ENCODE peak calls at places on chromosomes 4 and X, in ten cellular contexts. One of them, this sample, is unnamed.

GRCh38 chr4:4995103-4995761 is 24.0 kb downstream of the CYTL1 start:
- DNase-seq in activated CD4-positive, alpha-beta T cell treated with anti-CD3 and anti-CD28 coated beads, Interleukin-2, amount 10 ng/mL, durations not matched to agents 24 days and 14 days: peak; percentile 78
- DNase-seq in lung microvascular endothelial cell: peak; percentile 83
- DNase-seq in globus pallidus: peak; percentile 50
- DNase-seq in T47D: peak; percentile 79
- DNase-seq in A172: peak; percentile 50
- DNase-seq in activated CD4-positive, CD25-positive, alpha-beta regulatory T cell: peak; percentile 20
- DNase-seq in stimulated activated CD8-positive, alpha-beta memory T cell treated with anti-CD3 and anti-CD28 coated beads, Interleukin-7, amount 100 ng/mL, for 1 hour: peak; percentile 9
- DNase-seq in HFFc6: peak; percentile 40
- DNase-seq in activated CD8-positive, alpha-beta memory T cell treated with anti-CD3 and anti-CD28 coated beads for 48 hours: no peak
- DNase-seq in this sample: peak; percentile 28

GRCh38 chr4:113998026-113998425 is 18.6 kb upstream of the ARSJ start:
- DNase-seq in A172: no peak
- DNase-seq in HFFc6: no peak
- DNase-seq in globus pallidus: no peak
- DNase-seq in activated CD8-positive, alpha-beta memory T cell treated with anti-CD3 and anti-CD28 coated beads for 48 hours: no peak
- DNase-seq in T47D: no peak
- DNase-seq in activated CD4-positive, CD25-positive, alpha-beta regulatory T cell: no peak
- DNase-seq in lung microvascular endothelial cell: no peak
- DNase-seq in stimulated activated CD8-positive, alpha-beta memory T cell treated with anti-CD3 and anti-CD28 coated beads, Interleukin-7, amount 100 ng/mL, for 1 hour: no peak
- DNase-seq in activated CD4-positive, alpha-beta T cell treated with anti-CD3 and anti-CD28 coated beads, Interleukin-2, amount 10 ng/mL, durations not matched to agents 24 days and 14 days: no peak
- DNase-seq in this sample: no peak

GRCh38 chrX:62839596-62839995 is 511.5 kb downstream of the SPIN4 start:
- DNase-seq in activated CD4-positive, alpha-beta T cell treated with anti-CD3 and anti-CD28 coated beads, Interleukin-2, amount 10 ng/mL, durations not matched to agents 24 days and 14 days: no peak
- DNase-seq in T47D: no peak
- DNase-seq in globus pallidus: no peak
- DNase-seq in activated CD8-positive, alpha-beta memory T cell treated with anti-CD3 and anti-CD28 coated beads for 48 hours: no peak
- DNase-seq in lung microvascular endothelial cell: no peak
- DNase-seq in HFFc6: no peak
- DNase-seq in stimulated activated CD8-positive, alpha-beta memory T cell treated with anti-CD3 and anti-CD28 coated beads, Interleukin-7, amount 100 ng/mL, for 1 hour: no peak
- DNase-seq in activated CD4-positive, CD25-positive, alpha-beta regulatory T cell: no peak
- DNase-seq in A172: no peak
- DNase-seq in this sample: no peak

GRCh38 chrX:103215768-103216085 is 819 bp downstream of the BEX4 start:
- DNase-seq in stimulated activated CD8-positive, alpha-beta memory T cell treated with anti-CD3 and anti-CD28 coated beads, Interleukin-7, amount 100 ng/mL, for 1 hour: no peak
- DNase-seq in activated CD4-positive, alpha-beta T cell treated with anti-CD3 and anti-CD28 coated beads, Interleukin-2, amount 10 ng/mL, durations not matched to agents 24 days and 14 days: no peak
- DNase-seq in activated CD4-positive, CD25-positive, alpha-beta regulatory T cell: no peak
- DNase-seq in HFFc6: no peak
- DNase-seq in activated CD8-positive, alpha-beta memory T cell treated with anti-CD3 and anti-CD28 coated beads for 48 hours: no peak
- DNase-seq in globus pallidus: peak; percentile 25
- DNase-seq in A172: no peak
- DNase-seq in lung microvascular endothelial cell: peak; percentile 28
- DNase-seq in T47D: no peak
- DNase-seq in this sample: no peak

GRCh38 chr4:78768447-78769177 is 7.5 kb upstream of the BMP2K start:
- DNase-seq in A172: peak; percentile 13
- DNase-seq in activated CD4-positive, alpha-beta T cell treated with anti-CD3 and anti-CD28 coated beads, Interleukin-2, amount 10 ng/mL, durations not matched to agents 24 days and 14 days: no peak
- DNase-seq in T47D: no peak
- DNase-seq in HFFc6: peak; percentile 41
- DNase-seq in globus pallidus: no peak
- DNase-seq in activated CD8-positive, alpha-beta memory T cell treated with anti-CD3 and anti-CD28 coated beads for 48 hours: no peak
- DNase-seq in activated CD4-positive, CD25-positive, alpha-beta regulatory T cell: no peak
- DNase-seq in lung microvascular endothelial cell: no peak
- DNase-seq in stimulated activated CD8-positive, alpha-beta memory T cell treated with anti-CD3 and anti-CD28 coated beads, Interleukin-7, amount 100 ng/mL, for 1 hour: no peak
- DNase-seq in this sample: no peak

GRCh38 chrX:13506574-13506973 is 62.8 kb upstream of the EGFL6 start:
- DNase-seq in T47D: peak; percentile 16
- DNase-seq in lung microvascular endothelial cell: peak; percentile 63
- DNase-seq in A172: peak; percentile 48
- DNase-seq in activated CD4-positive, alpha-beta T cell treated with anti-CD3 and anti-CD28 coated beads, Interleukin-2, amount 10 ng/mL, durations not matched to agents 24 days and 14 days: peak; percentile 81
- DNase-seq in stimulated activated CD8-positive, alpha-beta memory T cell treated with anti-CD3 and anti-CD28 coated beads, Interleukin-7, amount 100 ng/mL, for 1 hour: peak; percentile 22
- DNase-seq in globus pallidus: peak; percentile 23
- DNase-seq in activated CD8-positive, alpha-beta memory T cell treated with anti-CD3 and anti-CD28 coated beads for 48 hours: no peak
- DNase-seq in HFFc6: peak; percentile 2
- DNase-seq in activated CD4-positive, CD25-positive, alpha-beta regulatory T cell: peak; percentile 1
- DNase-seq in this sample: peak; percentile 30

GRCh38 chrX:66408507-66408906 is 230.4 kb downstream of the EDA2R start:
- DNase-seq in activated CD4-positive, CD25-positive, alpha-beta regulatory T cell: no peak
- DNase-seq in A172: no peak
- DNase-seq in HFFc6: no peak
- DNase-seq in activated CD8-positive, alpha-beta memory T cell treated with anti-CD3 and anti-CD28 coated beads for 48 hours: no peak
- DNase-seq in lung microvascular endothelial cell: no peak
- DNase-seq in globus pallidus: no peak
- DNase-seq in stimulated activated CD8-positive, alpha-beta memory T cell treated with anti-CD3 and anti-CD28 coated beads, Interleukin-7, amount 100 ng/mL, for 1 hour: no peak
- DNase-seq in T47D: no peak
- DNase-seq in activated CD4-positive, alpha-beta T cell treated with anti-CD3 and anti-CD28 coated beads, Interleukin-2, amount 10 ng/mL, durations not matched to agents 24 days and 14 days: peak; percentile 51
- DNase-seq in this sample: no peak

GRCh38 chr4:133156556-133156955 is 7.5 kb downstream of the PCDH10 start:
- DNase-seq in HFFc6: no peak
- DNase-seq in stimulated activated CD8-positive, alpha-beta memory T cell treated with anti-CD3 and anti-CD28 coated beads, Interleukin-7, amount 100 ng/mL, for 1 hour: no peak
- DNase-seq in globus pallidus: peak; percentile 54
- DNase-seq in activated CD8-positive, alpha-beta memory T cell treated with anti-CD3 and anti-CD28 coated beads for 48 hours: no peak
- DNase-seq in activated CD4-positive, CD25-positive, alpha-beta regulatory T cell: no peak
- DNase-seq in activated CD4-positive, alpha-beta T cell treated with anti-CD3 and anti-CD28 coated beads, Interleukin-2, amount 10 ng/mL, durations not matched to agents 24 days and 14 days: no peak
- DNase-seq in T47D: no peak
- DNase-seq in lung microvascular endothelial cell: no peak
- DNase-seq in A172: no peak
- DNase-seq in this sample: no peak

GRCh38 chr4:68267433-68267944 is 22.0 kb upstream of the TMPRSS11B start:
- DNase-seq in A172: peak; percentile 55
- DNase-seq in activated CD8-positive, alpha-beta memory T cell treated with anti-CD3 and anti-CD28 coated beads for 48 hours: no peak
- DNase-seq in lung microvascular endothelial cell: no peak
- DNase-seq in HFFc6: peak; percentile 55
- DNase-seq in globus pallidus: no peak
- DNase-seq in activated CD4-positive, alpha-beta T cell treated with anti-CD3 and anti-CD28 coated beads, Interleukin-2, amount 10 ng/mL, durations not matched to agents 24 days and 14 days: no peak
- DNase-seq in activated CD4-positive, CD25-positive, alpha-beta regulatory T cell: no peak
- DNase-seq in stimulated activated CD8-positive, alpha-beta memory T cell treated with anti-CD3 and anti-CD28 coated beads, Interleukin-7, amount 100 ng/mL, for 1 hour: no peak
- DNase-seq in T47D: no peak
- DNase-seq in this sample: no peak

GRCh38 chr4:121216438-121216837 is 52.3 kb upstream of the TNIP3 start:
- DNase-seq in activated CD4-positive, CD25-positive, alpha-beta regulatory T cell: no peak
- DNase-seq in activated CD8-positive, alpha-beta memory T cell treated with anti-CD3 and anti-CD28 coated beads for 48 hours: no peak
- DNase-seq in T47D: no peak
- DNase-seq in activated CD4-positive, alpha-beta T cell treated with anti-CD3 and anti-CD28 coated beads, Interleukin-2, amount 10 ng/mL, durations not matched to agents 24 days and 14 days: no peak
- DNase-seq in lung microvascular endothelial cell: no peak
- DNase-seq in HFFc6: no peak
- DNase-seq in A172: no peak
- DNase-seq in globus pallidus: no peak
- DNase-seq in stimulated activated CD8-positive, alpha-beta memory T cell treated with anti-CD3 and anti-CD28 coated beads, Interleukin-7, amount 100 ng/mL, for 1 hour: no peak
- DNase-seq in this sample: no peak

GRCh38 chr4:7956306-7957112 is 16.8 kb upstream of the AFAP1 start:
- DNase-seq in globus pallidus: no peak
- DNase-seq in activated CD8-positive, alpha-beta memory T cell treated with anti-CD3 and anti-CD28 coated beads for 48 hours: no peak
- DNase-seq in HFFc6: peak; percentile 91
- DNase-seq in A172: peak; percentile 94
- DNase-seq in activated CD4-positive, CD25-positive, alpha-beta regulatory T cell: no peak
- DNase-seq in activated CD4-positive, alpha-beta T cell treated with anti-CD3 and anti-CD28 coated beads, Interleukin-2, amount 10 ng/mL, durations not matched to agents 24 days and 14 days: no peak
- DNase-seq in lung microvascular endothelial cell: peak; percentile 73
- DNase-seq in T47D: no peak
- DNase-seq in stimulated activated CD8-positive, alpha-beta memory T cell treated with anti-CD3 and anti-CD28 coated beads, Interleukin-7, amount 100 ng/mL, for 1 hour: no peak
- DNase-seq in this sample: no peak

GRCh38 chrX:26050099-26050498 is 88.0 kb upstream of the MAGEB18 start:
- DNase-seq in activated CD8-positive, alpha-beta memory T cell treated with anti-CD3 and anti-CD28 coated beads for 48 hours: no peak
- DNase-seq in globus pallidus: no peak
- DNase-seq in T47D: no peak
- DNase-seq in lung microvascular endothelial cell: no peak
- DNase-seq in HFFc6: no peak
- DNase-seq in A172: no peak
- DNase-seq in activated CD4-positive, alpha-beta T cell treated with anti-CD3 and anti-CD28 coated beads, Interleukin-2, amount 10 ng/mL, durations not matched to agents 24 days and 14 days: no peak
- DNase-seq in activated CD4-positive, CD25-positive, alpha-beta regulatory T cell: no peak
- DNase-seq in stimulated activated CD8-positive, alpha-beta memory T cell treated with anti-CD3 and anti-CD28 coated beads, Interleukin-7, amount 100 ng/mL, for 1 hour: no peak
- DNase-seq in this sample: no peak

GRCh38 chr4:113222006-113222405 is 172.6 kb downstream of the ANK2 start:
- DNase-seq in HFFc6: peak; percentile 58
- DNase-seq in activated CD8-positive, alpha-beta memory T cell treated with anti-CD3 and anti-CD28 coated beads for 48 hours: no peak
- DNase-seq in T47D: no peak
- DNase-seq in globus pallidus: no peak
- DNase-seq in activated CD4-positive, CD25-positive, alpha-beta regulatory T cell: no peak
- DNase-seq in activated CD4-positive, alpha-beta T cell treated with anti-CD3 and anti-CD28 coated beads, Interleukin-2, amount 10 ng/mL, durations not matched to agents 24 days and 14 days: no peak
- DNase-seq in A172: peak; percentile 55
- DNase-seq in stimulated activated CD8-positive, alpha-beta memory T cell treated with anti-CD3 and anti-CD28 coated beads, Interleukin-7, amount 100 ng/mL, for 1 hour: no peak
- DNase-seq in lung microvascular endothelial cell: no peak
- DNase-seq in this sample: no peak

GRCh38 chr4:40046311-40046980 is 10.2 kb upstream of the N4BP2 start:
- DNase-seq in globus pallidus: no peak
- DNase-seq in lung microvascular endothelial cell: peak; percentile 48
- DNase-seq in T47D: peak; percentile 18
- DNase-seq in activated CD8-positive, alpha-beta memory T cell treated with anti-CD3 and anti-CD28 coated beads for 48 hours: peak; percentile 30
- DNase-seq in A172: peak; percentile 38
- DNase-seq in HFFc6: peak; percentile 8
- DNase-seq in activated CD4-positive, CD25-positive, alpha-beta regulatory T cell: no peak
- DNase-seq in stimulated activated CD8-positive, alpha-beta memory T cell treated with anti-CD3 and anti-CD28 coated beads, Interleukin-7, amount 100 ng/mL, for 1 hour: no peak
- DNase-seq in activated CD4-positive, alpha-beta T cell treated with anti-CD3 and anti-CD28 coated beads, Interleukin-2, amount 10 ng/mL, durations not matched to agents 24 days and 14 days: peak; percentile 64
- DNase-seq in this sample: no peak

GRCh38 chr4:127788517-127788916 is 6.4 kb downstream of the HSPA4L start:
- DNase-seq in stimulated activated CD8-positive, alpha-beta memory T cell treated with anti-CD3 and anti-CD28 coated beads, Interleukin-7, amount 100 ng/mL, for 1 hour: no peak
- DNase-seq in HFFc6: no peak
- DNase-seq in globus pallidus: peak; percentile 7
- DNase-seq in lung microvascular endothelial cell: no peak
- DNase-seq in activated CD8-positive, alpha-beta memory T cell treated with anti-CD3 and anti-CD28 coated beads for 48 hours: no peak
- DNase-seq in activated CD4-positive, alpha-beta T cell treated with anti-CD3 and anti-CD28 coated beads, Interleukin-2, amount 10 ng/mL, durations not matched to agents 24 days and 14 days: no peak
- DNase-seq in activated CD4-positive, CD25-positive, alpha-beta regulatory T cell: no peak
- DNase-seq in A172: peak; percentile 34
- DNase-seq in T47D: no peak
- DNase-seq in this sample: no peak

GRCh38 chr4:163863082-163863481 is 368.6 kb downstream of the TMA16 start:
- DNase-seq in activated CD8-positive, alpha-beta memory T cell treated with anti-CD3 and anti-CD28 coated beads for 48 hours: no peak
- DNase-seq in stimulated activated CD8-positive, alpha-beta memory T cell treated with anti-CD3 and anti-CD28 coated beads, Interleukin-7, amount 100 ng/mL, for 1 hour: no peak
- DNase-seq in A172: no peak
- DNase-seq in activated CD4-positive, alpha-beta T cell treated with anti-CD3 and anti-CD28 coated beads, Interleukin-2, amount 10 ng/mL, durations not matched to agents 24 days and 14 days: no peak
- DNase-seq in HFFc6: no peak
- DNase-seq in activated CD4-positive, CD25-positive, alpha-beta regulatory T cell: no peak
- DNase-seq in T47D: no peak
- DNase-seq in lung microvascular endothelial cell: no peak
- DNase-seq in globus pallidus: no peak
- DNase-seq in this sample: no peak

GRCh38 chr4:133839326-133839725 is 362.3 kb downstream of the PABPC4L start:
- DNase-seq in activated CD8-positive, alpha-beta memory T cell treated with anti-CD3 and anti-CD28 coated beads for 48 hours: no peak
- DNase-seq in activated CD4-positive, alpha-beta T cell treated with anti-CD3 and anti-CD28 coated beads, Interleukin-2, amount 10 ng/mL, durations not matched to agents 24 days and 14 days: no peak
- DNase-seq in HFFc6: no peak
- DNase-seq in A172: no peak
- DNase-seq in activated CD4-positive, CD25-positive, alpha-beta regulatory T cell: no peak
- DNase-seq in T47D: no peak
- DNase-seq in lung microvascular endothelial cell: no peak
- DNase-seq in stimulated activated CD8-positive, alpha-beta memory T cell treated with anti-CD3 and anti-CD28 coated beads, Interleukin-7, amount 100 ng/mL, for 1 hour: no peak
- DNase-seq in globus pallidus: no peak
- DNase-seq in this sample: no peak

GRCh38 chrX:17923546-17923945 is 62.4 kb upstream of the RAI2 start:
- DNase-seq in globus pallidus: no peak
- DNase-seq in HFFc6: no peak
- DNase-seq in activated CD4-positive, CD25-positive, alpha-beta regulatory T cell: no peak
- DNase-seq in activated CD8-positive, alpha-beta memory T cell treated with anti-CD3 and anti-CD28 coated beads for 48 hours: no peak
- DNase-seq in stimulated activated CD8-positive, alpha-beta memory T cell treated with anti-CD3 and anti-CD28 coated beads, Interleukin-7, amount 100 ng/mL, for 1 hour: no peak
- DNase-seq in activated CD4-positive, alpha-beta T cell treated with anti-CD3 and anti-CD28 coated beads, Interleukin-2, amount 10 ng/mL, durations not matched to agents 24 days and 14 days: peak; percentile 51
- DNase-seq in lung microvascular endothelial cell: no peak
- DNase-seq in A172: peak; percentile 15
- DNase-seq in T47D: peak; percentile 4
- DNase-seq in this sample: no peak

GRCh38 chr4:156536661-156537060 is 434.9 kb downstream of the PDGFC start:
- DNase-seq in lung microvascular endothelial cell: no peak
- DNase-seq in activated CD8-positive, alpha-beta memory T cell treated with anti-CD3 and anti-CD28 coated beads for 48 hours: no peak
- DNase-seq in stimulated activated CD8-positive, alpha-beta memory T cell treated with anti-CD3 and anti-CD28 coated beads, Interleukin-7, amount 100 ng/mL, for 1 hour: no peak
- DNase-seq in T47D: no peak
- DNase-seq in activated CD4-positive, CD25-positive, alpha-beta regulatory T cell: no peak
- DNase-seq in globus pallidus: no peak
- DNase-seq in activated CD4-positive, alpha-beta T cell treated with anti-CD3 and anti-CD28 coated beads, Interleukin-2, amount 10 ng/mL, durations not matched to agents 24 days and 14 days: no peak
- DNase-seq in A172: no peak
- DNase-seq in HFFc6: peak; percentile 48
- DNase-seq in this sample: no peak